ENCODE peak calls at places on chromosomes 6 and 20, in ten cellular contexts. One of them, this sample, is unnamed.

GRCh38 chr6:130965657-130966056 is 97.4 kb downstream of the EPB41L2 start:
- DNase-seq in ureter: no peak
- DNase-seq in right lobe of liver: no peak
- DNase-seq in activated T-helper 1 cell treated with anti-CD3 and anti-CD28 coated beads, Interleukin-2, amount 50 U/mL, for 16 hours: no peak
- DNase-seq in fibroblast of pulmonary artery: peak
- DNase-seq in activated T-helper 2 cell treated with anti-CD3 and anti-CD28 coated beads, Interferon-gamma antibody, Interleukin-2, Interleukin-4, amounts not matched to agents 10 μg/mL and 5 μg/mL and 100 μg/mL, durations not matched to agents 14 hours and 24 hours and 36 hours: no peak
- DNase-seq in fibroblast of villous mesenchyme: peak
- DNase-seq in left ventricle myocardium inferior: no peak
- DNase-seq in brain microvascular endothelial cell: no peak
- DNase-seq in lung microvascular endothelial cell: no peak
- DNase-seq in this sample: no peak

GRCh38 chr6:37983720-37984501 is 164.4 kb downstream of the ZFAND3 start:
- DNase-seq in right lobe of liver: no peak
- DNase-seq in ureter: no peak
- DNase-seq in left ventricle myocardium inferior: no peak
- DNase-seq in activated T-helper 2 cell treated with anti-CD3 and anti-CD28 coated beads, Interferon-gamma antibody, Interleukin-2, Interleukin-4, amounts not matched to agents 10 μg/mL and 5 μg/mL and 100 μg/mL, durations not matched to agents 14 hours and 24 hours and 36 hours: no peak
- DNase-seq in fibroblast of pulmonary artery: no peak
- DNase-seq in brain microvascular endothelial cell: no peak
- DNase-seq in activated T-helper 1 cell treated with anti-CD3 and anti-CD28 coated beads, Interleukin-2, amount 50 U/mL, for 16 hours: no peak
- DNase-seq in lung microvascular endothelial cell: no peak
- DNase-seq in fibroblast of villous mesenchyme: no peak
- DNase-seq in this sample: no peak

GRCh38 chr6:9789201-9789600 is 625.7 kb downstream of the TFAP2A start:
- DNase-seq in lung microvascular endothelial cell: no peak
- DNase-seq in fibroblast of pulmonary artery: peak
- DNase-seq in activated T-helper 1 cell treated with anti-CD3 and anti-CD28 coated beads, Interleukin-2, amount 50 U/mL, for 16 hours: no peak
- DNase-seq in brain microvascular endothelial cell: peak
- DNase-seq in ureter: no peak
- DNase-seq in right lobe of liver: no peak
- DNase-seq in activated T-helper 2 cell treated with anti-CD3 and anti-CD28 coated beads, Interferon-gamma antibody, Interleukin-2, Interleukin-4, amounts not matched to agents 10 μg/mL and 5 μg/mL and 100 μg/mL, durations not matched to agents 14 hours and 24 hours and 36 hours: no peak
- DNase-seq in fibroblast of villous mesenchyme: peak
- DNase-seq in left ventricle myocardium inferior: no peak
- DNase-seq in this sample: no peak

GRCh38 chr20:37821691-37822655 is 81.0 kb upstream of the VSTM2L start:
- DNase-seq in fibroblast of pulmonary artery: peak
- DNase-seq in activated T-helper 1 cell treated with anti-CD3 and anti-CD28 coated beads, Interleukin-2, amount 50 U/mL, for 16 hours: no peak
- DNase-seq in fibroblast of villous mesenchyme: peak
- DNase-seq in activated T-helper 2 cell treated with anti-CD3 and anti-CD28 coated beads, Interferon-gamma antibody, Interleukin-2, Interleukin-4, amounts not matched to agents 10 μg/mL and 5 μg/mL and 100 μg/mL, durations not matched to agents 14 hours and 24 hours and 36 hours: no peak
- DNase-seq in brain microvascular endothelial cell: peak
- DNase-seq in right lobe of liver: no peak
- DNase-seq in lung microvascular endothelial cell: peak
- DNase-seq in left ventricle myocardium inferior: no peak
- DNase-seq in ureter: no peak
- DNase-seq in this sample: no peak

GRCh38 chr6:15509335-15509933 is 153.4 kb downstream of the DTNBP1 start:
- DNase-seq in activated T-helper 2 cell treated with anti-CD3 and anti-CD28 coated beads, Interferon-gamma antibody, Interleukin-2, Interleukin-4, amounts not matched to agents 10 μg/mL and 5 μg/mL and 100 μg/mL, durations not matched to agents 14 hours and 24 hours and 36 hours: no peak
- DNase-seq in brain microvascular endothelial cell: no peak
- DNase-seq in left ventricle myocardium inferior: no peak
- DNase-seq in activated T-helper 1 cell treated with anti-CD3 and anti-CD28 coated beads, Interleukin-2, amount 50 U/mL, for 16 hours: no peak
- DNase-seq in fibroblast of villous mesenchyme: peak
- DNase-seq in right lobe of liver: no peak
- DNase-seq in lung microvascular endothelial cell: no peak
- DNase-seq in fibroblast of pulmonary artery: no peak
- DNase-seq in ureter: no peak
- DNase-seq in this sample: no peak

GRCh38 chr6:28474441-28475219 is 31.3 kb upstream of the ZSCAN23 start:
- DNase-seq in left ventricle myocardium inferior: no peak
- DNase-seq in ureter: no peak
- DNase-seq in brain microvascular endothelial cell: peak
- DNase-seq in activated T-helper 1 cell treated with anti-CD3 and anti-CD28 coated beads, Interleukin-2, amount 50 U/mL, for 16 hours: no peak
- DNase-seq in fibroblast of villous mesenchyme: peak
- DNase-seq in right lobe of liver: no peak
- DNase-seq in activated T-helper 2 cell treated with anti-CD3 and anti-CD28 coated beads, Interferon-gamma antibody, Interleukin-2, Interleukin-4, amounts not matched to agents 10 μg/mL and 5 μg/mL and 100 μg/mL, durations not matched to agents 14 hours and 24 hours and 36 hours: no peak
- DNase-seq in lung microvascular endothelial cell: peak
- DNase-seq in fibroblast of pulmonary artery: peak
- DNase-seq in this sample: no peak

GRCh38 chr6:121851056-121851455 is 415.6 kb downstream of the GJA1 start:
- DNase-seq in right lobe of liver: no peak
- DNase-seq in fibroblast of villous mesenchyme: peak
- DNase-seq in activated T-helper 2 cell treated with anti-CD3 and anti-CD28 coated beads, Interferon-gamma antibody, Interleukin-2, Interleukin-4, amounts not matched to agents 10 μg/mL and 5 μg/mL and 100 μg/mL, durations not matched to agents 14 hours and 24 hours and 36 hours: no peak
- DNase-seq in ureter: no peak
- DNase-seq in fibroblast of pulmonary artery: no peak
- DNase-seq in left ventricle myocardium inferior: no peak
- DNase-seq in activated T-helper 1 cell treated with anti-CD3 and anti-CD28 coated beads, Interleukin-2, amount 50 U/mL, for 16 hours: no peak
- DNase-seq in brain microvascular endothelial cell: no peak
- DNase-seq in lung microvascular endothelial cell: no peak
- DNase-seq in this sample: no peak

GRCh38 chr6:170027111-170028043 is 263.5 kb downstream of the DLL1 start:
- DNase-seq in brain microvascular endothelial cell: no peak
- DNase-seq in activated T-helper 2 cell treated with anti-CD3 and anti-CD28 coated beads, Interferon-gamma antibody, Interleukin-2, Interleukin-4, amounts not matched to agents 10 μg/mL and 5 μg/mL and 100 μg/mL, durations not matched to agents 14 hours and 24 hours and 36 hours: no peak
- DNase-seq in left ventricle myocardium inferior: no peak
- DNase-seq in ureter: peak
- DNase-seq in lung microvascular endothelial cell: no peak
- DNase-seq in right lobe of liver: no peak
- DNase-seq in activated T-helper 1 cell treated with anti-CD3 and anti-CD28 coated beads, Interleukin-2, amount 50 U/mL, for 16 hours: no peak
- DNase-seq in fibroblast of pulmonary artery: no peak
- DNase-seq in fibroblast of villous mesenchyme: peak
- DNase-seq in this sample: peak

GRCh38 chr20:57450931-57451330 is 59.7 kb downstream of the RBM38 start:
- DNase-seq in fibroblast of villous mesenchyme: no peak
- DNase-seq in ureter: no peak
- DNase-seq in brain microvascular endothelial cell: no peak
- DNase-seq in lung microvascular endothelial cell: no peak
- DNase-seq in activated T-helper 1 cell treated with anti-CD3 and anti-CD28 coated beads, Interleukin-2, amount 50 U/mL, for 16 hours: no peak
- DNase-seq in left ventricle myocardium inferior: no peak
- DNase-seq in fibroblast of pulmonary artery: no peak
- DNase-seq in right lobe of liver: no peak
- DNase-seq in activated T-helper 2 cell treated with anti-CD3 and anti-CD28 coated beads, Interferon-gamma antibody, Interleukin-2, Interleukin-4, amounts not matched to agents 10 μg/mL and 5 μg/mL and 100 μg/mL, durations not matched to agents 14 hours and 24 hours and 36 hours: no peak
- DNase-seq in this sample: no peak

GRCh38 chr6:333379-334002 is 41.2 kb downstream of the DUSP22 start:
- DNase-seq in lung microvascular endothelial cell: no peak
- DNase-seq in activated T-helper 2 cell treated with anti-CD3 and anti-CD28 coated beads, Interferon-gamma antibody, Interleukin-2, Interleukin-4, amounts not matched to agents 10 μg/mL and 5 μg/mL and 100 μg/mL, durations not matched to agents 14 hours and 24 hours and 36 hours: no peak
- DNase-seq in left ventricle myocardium inferior: no peak
- DNase-seq in fibroblast of villous mesenchyme: no peak
- DNase-seq in fibroblast of pulmonary artery: no peak
- DNase-seq in activated T-helper 1 cell treated with anti-CD3 and anti-CD28 coated beads, Interleukin-2, amount 50 U/mL, for 16 hours: no peak
- DNase-seq in ureter: no peak
- DNase-seq in brain microvascular endothelial cell: no peak
- DNase-seq in right lobe of liver: no peak
- DNase-seq in this sample: no peak

GRCh38 chr6:85498596-85499258 is 48.8 kb downstream of the NT5E start:
- DNase-seq in fibroblast of pulmonary artery: peak
- DNase-seq in activated T-helper 2 cell treated with anti-CD3 and anti-CD28 coated beads, Interferon-gamma antibody, Interleukin-2, Interleukin-4, amounts not matched to agents 10 μg/mL and 5 μg/mL and 100 μg/mL, durations not matched to agents 14 hours and 24 hours and 36 hours: no peak
- DNase-seq in right lobe of liver: no peak
- DNase-seq in lung microvascular endothelial cell: peak
- DNase-seq in fibroblast of villous mesenchyme: no peak
- DNase-seq in ureter: no peak
- DNase-seq in activated T-helper 1 cell treated with anti-CD3 and anti-CD28 coated beads, Interleukin-2, amount 50 U/mL, for 16 hours: no peak
- DNase-seq in left ventricle myocardium inferior: no peak
- DNase-seq in brain microvascular endothelial cell: no peak
- DNase-seq in this sample: no peak

GRCh38 chr6:90466191-90466940 is 120.5 kb downstream of the MAP3K7 start:
- DNase-seq in fibroblast of pulmonary artery: no peak
- DNase-seq in left ventricle myocardium inferior: no peak
- DNase-seq in brain microvascular endothelial cell: peak
- DNase-seq in lung microvascular endothelial cell: no peak
- DNase-seq in activated T-helper 1 cell treated with anti-CD3 and anti-CD28 coated beads, Interleukin-2, amount 50 U/mL, for 16 hours: no peak
- DNase-seq in right lobe of liver: no peak
- DNase-seq in ureter: no peak
- DNase-seq in activated T-helper 2 cell treated with anti-CD3 and anti-CD28 coated beads, Interferon-gamma antibody, Interleukin-2, Interleukin-4, amounts not matched to agents 10 μg/mL and 5 μg/mL and 100 μg/mL, durations not matched to agents 14 hours and 24 hours and 36 hours: no peak
- DNase-seq in fibroblast of villous mesenchyme: no peak
- DNase-seq in this sample: no peak

GRCh38 chr20:198225-198624 is 8.7 kb upstream of the DEFB128 start:
- DNase-seq in brain microvascular endothelial cell: no peak
- DNase-seq in fibroblast of villous mesenchyme: no peak
- DNase-seq in left ventricle myocardium inferior: no peak
- DNase-seq in right lobe of liver: no peak
- DNase-seq in ureter: no peak
- DNase-seq in activated T-helper 2 cell treated with anti-CD3 and anti-CD28 coated beads, Interferon-gamma antibody, Interleukin-2, Interleukin-4, amounts not matched to agents 10 μg/mL and 5 μg/mL and 100 μg/mL, durations not matched to agents 14 hours and 24 hours and 36 hours: no peak
- DNase-seq in lung microvascular endothelial cell: no peak
- DNase-seq in fibroblast of pulmonary artery: no peak
- DNase-seq in activated T-helper 1 cell treated with anti-CD3 and anti-CD28 coated beads, Interleukin-2, amount 50 U/mL, for 16 hours: no peak
- DNase-seq in this sample: no peak

GRCh38 chr6:69976591-69977090 is 110.3 kb downstream of the COL19A1 start:
- DNase-seq in activated T-helper 2 cell treated with anti-CD3 and anti-CD28 coated beads, Interferon-gamma antibody, Interleukin-2, Interleukin-4, amounts not matched to agents 10 μg/mL and 5 μg/mL and 100 μg/mL, durations not matched to agents 14 hours and 24 hours and 36 hours: no peak
- DNase-seq in fibroblast of pulmonary artery: no peak
- DNase-seq in right lobe of liver: no peak
- DNase-seq in ureter: no peak
- DNase-seq in left ventricle myocardium inferior: no peak
- DNase-seq in brain microvascular endothelial cell: no peak
- DNase-seq in lung microvascular endothelial cell: no peak
- DNase-seq in activated T-helper 1 cell treated with anti-CD3 and anti-CD28 coated beads, Interleukin-2, amount 50 U/mL, for 16 hours: no peak
- DNase-seq in fibroblast of villous mesenchyme: no peak
- DNase-seq in this sample: no peak

GRCh38 chr20:35515949-35516645 is 13.4 kb downstream of the C20orf173 start:
- DNase-seq in fibroblast of villous mesenchyme: peak
- DNase-seq in activated T-helper 1 cell treated with anti-CD3 and anti-CD28 coated beads, Interleukin-2, amount 50 U/mL, for 16 hours: no peak
- DNase-seq in left ventricle myocardium inferior: no peak
- DNase-seq in brain microvascular endothelial cell: peak
- DNase-seq in right lobe of liver: no peak
- DNase-seq in ureter: no peak
- DNase-seq in activated T-helper 2 cell treated with anti-CD3 and anti-CD28 coated beads, Interferon-gamma antibody, Interleukin-2, Interleukin-4, amounts not matched to agents 10 μg/mL and 5 μg/mL and 100 μg/mL, durations not matched to agents 14 hours and 24 hours and 36 hours: no peak
- DNase-seq in lung microvascular endothelial cell: no peak
- DNase-seq in fibroblast of pulmonary artery: peak
- DNase-seq in this sample: no peak

GRCh38 chr6:57222684-57223077 is 574 bp upstream of the RAB23 start:
- DNase-seq in ureter: no peak
- DNase-seq in brain microvascular endothelial cell: no peak
- DNase-seq in activated T-helper 2 cell treated with anti-CD3 and anti-CD28 coated beads, Interferon-gamma antibody, Interleukin-2, Interleukin-4, amounts not matched to agents 10 μg/mL and 5 μg/mL and 100 μg/mL, durations not matched to agents 14 hours and 24 hours and 36 hours: no peak
- DNase-seq in lung microvascular endothelial cell: peak
- DNase-seq in fibroblast of villous mesenchyme: no peak
- DNase-seq in left ventricle myocardium inferior: no peak
- DNase-seq in right lobe of liver: no peak
- DNase-seq in activated T-helper 1 cell treated with anti-CD3 and anti-CD28 coated beads, Interleukin-2, amount 50 U/mL, for 16 hours: no peak
- DNase-seq in fibroblast of pulmonary artery: no peak
- DNase-seq in this sample: no peak

GRCh38 chr6:3013486-3013885 is 13.8 kb downstream of the NQO2 start:
- DNase-seq in lung microvascular endothelial cell: peak
- DNase-seq in ureter: peak
- DNase-seq in activated T-helper 2 cell treated with anti-CD3 and anti-CD28 coated beads, Interferon-gamma antibody, Interleukin-2, Interleukin-4, amounts not matched to agents 10 μg/mL and 5 μg/mL and 100 μg/mL, durations not matched to agents 14 hours and 24 hours and 36 hours: no peak
- DNase-seq in fibroblast of villous mesenchyme: peak
- DNase-seq in fibroblast of pulmonary artery: peak
- DNase-seq in activated T-helper 1 cell treated with anti-CD3 and anti-CD28 coated beads, Interleukin-2, amount 50 U/mL, for 16 hours: no peak
- DNase-seq in brain microvascular endothelial cell: peak
- DNase-seq in left ventricle myocardium inferior: peak
- DNase-seq in right lobe of liver: peak
- DNase-seq in this sample: no peak

GRCh38 chr6:130587778-130588520 is 222.1 kb downstream of the TMEM200A start:
- DNase-seq in lung microvascular endothelial cell: no peak
- DNase-seq in activated T-helper 2 cell treated with anti-CD3 and anti-CD28 coated beads, Interferon-gamma antibody, Interleukin-2, Interleukin-4, amounts not matched to agents 10 μg/mL and 5 μg/mL and 100 μg/mL, durations not matched to agents 14 hours and 24 hours and 36 hours: no peak
- DNase-seq in fibroblast of pulmonary artery: peak
- DNase-seq in right lobe of liver: no peak
- DNase-seq in ureter: no peak
- DNase-seq in brain microvascular endothelial cell: peak
- DNase-seq in activated T-helper 1 cell treated with anti-CD3 and anti-CD28 coated beads, Interleukin-2, amount 50 U/mL, for 16 hours: no peak
- DNase-seq in fibroblast of villous mesenchyme: peak
- DNase-seq in left ventricle myocardium inferior: no peak
- DNase-seq in this sample: no peak

GRCh38 chr6:146028250-146028789 is 542 bp upstream of the GRM1 start:
- DNase-seq in activated T-helper 2 cell treated with anti-CD3 and anti-CD28 coated beads, Interferon-gamma antibody, Interleukin-2, Interleukin-4, amounts not matched to agents 10 μg/mL and 5 μg/mL and 100 μg/mL, durations not matched to agents 14 hours and 24 hours and 36 hours: peak
- DNase-seq in activated T-helper 1 cell treated with anti-CD3 and anti-CD28 coated beads, Interleukin-2, amount 50 U/mL, for 16 hours: no peak
- DNase-seq in ureter: peak
- DNase-seq in brain microvascular endothelial cell: peak
- DNase-seq in right lobe of liver: peak
- DNase-seq in left ventricle myocardium inferior: peak
- DNase-seq in fibroblast of villous mesenchyme: peak
- DNase-seq in lung microvascular endothelial cell: peak
- DNase-seq in fibroblast of pulmonary artery: peak
- DNase-seq in this sample: no peak

GRCh38 chr6:81589465-81590313 is 162.8 kb downstream of the TENT5A start:
- DNase-seq in fibroblast of pulmonary artery: no peak
- DNase-seq in activated T-helper 2 cell treated with anti-CD3 and anti-CD28 coated beads, Interferon-gamma antibody, Interleukin-2, Interleukin-4, amounts not matched to agents 10 μg/mL and 5 μg/mL and 100 μg/mL, durations not matched to agents 14 hours and 24 hours and 36 hours: no peak
- DNase-seq in right lobe of liver: no peak
- DNase-seq in activated T-helper 1 cell treated with anti-CD3 and anti-CD28 coated beads, Interleukin-2, amount 50 U/mL, for 16 hours: no peak
- DNase-seq in fibroblast of villous mesenchyme: no peak
- DNase-seq in lung microvascular endothelial cell: no peak
- DNase-seq in brain microvascular endothelial cell: no peak
- DNase-seq in left ventricle myocardium inferior: no peak
- DNase-seq in ureter: no peak
- DNase-seq in this sample: no peak

This sample was measured in coronary artery.